ENCODE peak calls at places on chromosomes 5 and 9, in nine cellular contexts. G is NCI-H1436 treated with DMSO at 0.1 percent for 48 hours; O is naive thymus-derived CD8-positive, alpha-beta T cell; T is stimulated activated CD4-positive, alpha-beta T cell treated with anti-CD3 and anti-CD28 coated beads, Interleukin-1b, Interleukin-23, amount 100 ng/mL, for 24 hours; Z is GM12864; K is astrocyte of the spinal cord; D is left colon; P is T follicular helper cell; C is NB4. I is an unnamed sample.

GRCh38 chr5:74325866-74326265 is 314.7 kb downstream of the ENC1 start:
- DNase-seq in G (no peak), O (no peak), T (no peak), Z (no peak), K (no peak), D (no peak), P (no peak), C (no peak), I (no peak)

GRCh38 chr5:73786043-73786831 is 160.2 kb downstream of the ARHGEF28 start:
- DNase-seq in G (peak), O (no peak), T (no peak), Z (no peak), K (no peak), D (no peak), P (no peak), C (no peak), I (no peak)

GRCh38 chr5:69006030-69006429 is 87.8 kb upstream of the SLC30A5 start:
- DNase-seq in G (no peak), O (no peak), T (no peak), Z (no peak), K (no peak), D (no peak), P (no peak), C (no peak), I (no peak)

GRCh38 chr5:91383956-91384300 is 811 bp upstream of the ARRDC3 start:
- DNase-seq in G (no peak), O (no peak), T (no peak), Z (no peak), K (no peak), D (peak), P (no peak), C (peak), I (no peak)

GRCh38 chr5:178399723-178400115 is 167.1 kb upstream of the PHYKPL start:
- DNase-seq in G (no peak), O (no peak), T (no peak), Z (no peak), K (no peak), D (peak), P (no peak), C (no peak), I (no peak)

GRCh38 chr9:108844856-108845255 is 10.9 kb downstream of the ACTL7B start:
- DNase-seq in G (peak), O (no peak), T (no peak), Z (no peak), K (no peak), D (no peak), P (no peak), C (no peak), I (no peak)

GRCh38 chr5:136356747-136357469 is 8.4 kb downstream of the TRPC7 start:
- DNase-seq in G (no peak), O (no peak), T (no peak), Z (no peak), K (no peak), D (no peak), P (no peak), C (no peak), I (no peak)

GRCh38 chr9:18601026-18601425 is 127.1 kb downstream of the ADAMTSL1 start:
- DNase-seq in G (no peak), O (no peak), T (no peak), Z (no peak), K (no peak), D (no peak), P (no peak), C (no peak), I (no peak)

GRCh38 chr9:120925535-120926396 is 830 bp downstream of the TRAF1 start:
- DNase-seq in G (no peak), O (peak), T (no peak), Z (peak), K (peak), D (no peak), P (peak), C (peak), I (no peak)

GRCh38 chr5:68339921-68340321 is 124.4 kb downstream of the PIK3R1 start:
- DNase-seq in G (no peak), O (no peak), T (no peak), Z (no peak), K (peak), D (no peak), P (no peak), C (no peak), I (no peak)

GRCh38 chr5:134877159-134877558 is 3.0 kb downstream of the TXNDC15 start:
- DNase-seq in G (no peak), O (no peak), T (no peak), Z (no peak), K (no peak), D (no peak), P (no peak), C (no peak), I (no peak)

GRCh38 chr5:759781-760362 is 24.7 kb downstream of the ZDHHC11B start:
- DNase-seq in G (no peak), O (no peak), T (no peak), Z (no peak), K (no peak), D (peak), P (no peak), C (no peak), I (no peak)

GRCh38 chr5:107011530-107012115 is 659.1 kb downstream of the EFNA5 start:
- DNase-seq in G (no peak), O (no peak), T (no peak), Z (no peak), K (peak), D (no peak), P (no peak), C (no peak), I (no peak)

GRCh38 chr9:97675655-97676054 is 21.5 kb downstream of the XPA start:
- DNase-seq in G (no peak), O (no peak), T (no peak), Z (no peak), K (no peak), D (no peak), P (no peak), C (no peak), I (no peak)

GRCh38 chr5:74641014-74641777 is 668 bp upstream of the ENC1 start:
- DNase-seq in G (no peak), O (no peak), T (no peak), Z (no peak), K (peak), D (peak), P (no peak), C (peak), I (peak)

GRCh38 chr9:92392690-92393089 is 11.7 kb downstream of the OGN start:
- DNase-seq in G (no peak), O (no peak), T (no peak), Z (no peak), K (no peak), D (no peak), P (no peak), C (no peak), I (no peak)

GRCh38 chr5:20832204-20833080 is 844.4 kb upstream of the CDH18 start:
- DNase-seq in G (no peak), O (no peak), T (no peak), Z (no peak), K (no peak), D (no peak), P (no peak), C (no peak), I (no peak)

GRCh38 chr5:15594922-15595568 is 95.1 kb downstream of the FBXL7 start:
- DNase-seq in G (no peak), O (no peak), T (no peak), Z (no peak), K (no peak), D (no peak), P (no peak), C (no peak), I (no peak)

GRCh38 chr9:97895695-97896332 is 26.5 kb downstream of the TRMO start:
- DNase-seq in G (no peak), O (no peak), T (no peak), Z (no peak), K (no peak), D (no peak), P (no peak), C (peak), I (no peak)

GRCh38 chr9:137492464-137493162 is 33.5 kb upstream of the NSMF start:
- DNase-seq in G (no peak), O (peak), T (peak), Z (no peak), K (no peak), D (peak), P (no peak), C (peak), I (no peak)

GRCh38 chr5:43602456-43602817 is 543 bp upstream of the NNT start:
- DNase-seq in G (no peak), O (no peak), T (no peak), Z (no peak), K (peak), D (peak), P (no peak), C (peak), I (peak)

GRCh38 chr5:179262126-179262920 is 82.9 kb downstream of the ADAMTS2 start:
- DNase-seq in G (no peak), O (no peak), T (no peak), Z (no peak), K (no peak), D (no peak), P (no peak), C (no peak), I (no peak)